ENCODE peak calls at places on chromosomes 16 and 17, in seven cellular contexts. Z is bronchial epithelial cell; E is cardiac fibroblast; L is thoracic aorta; W is CD8-positive, alpha-beta T cell; J is prostate gland; O is IMR-90. D is an unnamed sample.

GRCh38 chr17:40960144-40960543 is 6.6 kb downstream of the KRT39 start:
- DNase-seq in L (no peak), Z (peak), W (no peak), O (peak), E (peak), J (no peak), D (peak)

GRCh38 chr16:813204-813915 is 12.8 kb upstream of the GNG13 start:
- DNase-seq in O (peak), Z (no peak), W (peak), L (no peak), E (peak), J (no peak), D (no peak)

GRCh38 chr17:48052956-48053757 is 5.0 kb downstream of the NFE2L1 start:
- DNase-seq in W (no peak), L (peak), Z (no peak), J (peak), O (peak), E (peak), D (no peak)

GRCh38 chr17:67824735-67825626 is at the start of gene BPTF:
- DNase-seq in O (peak), L (peak), E (peak), Z (peak), J (peak), W (peak), D (peak)

GRCh38 chr16:55478827-55479559 is at the start of gene MMP2:
- DNase-seq in Z (no peak), W (no peak), E (peak), J (no peak), O (peak), L (no peak), D (peak)

GRCh38 chr16:86604436-86605220 is 26.3 kb downstream of the FOXL1 start:
- DNase-seq in L (no peak), Z (no peak), O (no peak), J (no peak), W (peak), E (no peak), D (no peak)

GRCh38 chr16:84054916-84055315 is 12.3 kb upstream of the SLC38A8 start:
- DNase-seq in E (no peak), Z (no peak), L (no peak), J (no peak), O (no peak), W (no peak), D (no peak)

GRCh38 chr17:40369923-40370322 is 5.4 kb upstream of the GJD3 start:
- DNase-seq in E (no peak), O (no peak), Z (no peak), W (no peak), J (no peak), L (no peak), D (no peak)

GRCh38 chr16:21646721-21647561 is 5.5 kb downstream of the IGSF6 start:
- DNase-seq in E (no peak), Z (peak), J (no peak), O (no peak), W (peak), L (no peak), D (peak)

GRCh38 chr17:76727745-76728456 is 1.3 kb downstream of the METTL23 start:
- DNase-seq in W (no peak), Z (no peak), O (no peak), J (no peak), E (peak), L (no peak), D (no peak)

GRCh38 chr16:47375423-47375822 is 85.4 kb downstream of the ITFG1 start:
- DNase-seq in E (no peak), Z (no peak), O (peak), J (no peak), L (no peak), W (no peak), D (no peak)

GRCh38 chr17:7842380-7842949 is 8.4 kb downstream of the KDM6B start:
- DNase-seq in O (peak), L (peak), J (peak), E (peak), W (peak), Z (peak), D (peak)

GRCh38 chr17:28342313-28342712 is 6.8 kb downstream of the TNFAIP1 start:
- DNase-seq in E (no peak), J (no peak), L (no peak), Z (no peak), O (no peak), W (no peak), D (no peak)

GRCh38 chr16:55730115-55730514 is 74.3 kb downstream of the SLC6A2 start:
- DNase-seq in Z (no peak), E (no peak), W (no peak), J (no peak), O (no peak), L (no peak), D (no peak)

GRCh38 chr16:66988197-66988788 is at the start of gene CES4A:
- DNase-seq in E (peak), J (no peak), Z (peak), O (peak), W (no peak), L (no peak), D (peak)

GRCh38 chr16:57830890-57831484 is 28.7 kb upstream of the KIFC3 start:
- DNase-seq in Z (peak), O (no peak), W (no peak), E (no peak), J (no peak), L (no peak), D (peak)

GRCh38 chr16:7182510-7183109 is 150.0 kb upstream of the RBFOX1 start:
- DNase-seq in L (no peak), Z (no peak), O (no peak), W (no peak), E (no peak), J (no peak), D (no peak)

GRCh38 chr17:20315321-20315720 is 152.0 kb downstream of the LGALS9B start:
- DNase-seq in E (no peak), Z (no peak), J (no peak), L (no peak), O (no peak), W (no peak), D (no peak)

GRCh38 chr17:49739662-49740271 is 24.2 kb downstream of the FAM117A start:
- DNase-seq in L (peak), W (peak), E (peak), Z (peak), O (peak), J (peak), D (peak)

GRCh38 chr16:70693231-70693671 is 7.4 kb upstream of the MTSS2 start:
- DNase-seq in Z (no peak), W (no peak), O (no peak), J (no peak), L (no peak), E (no peak), D (no peak)

GRCh38 chr17:77332981-77333685 is 192.4 kb downstream of the SEC14L1 start:
- DNase-seq in J (no peak), E (peak), L (no peak), O (peak), W (peak), Z (peak), D (peak)

GRCh38 chr16:28880589-28880915 is 2.3 kb downstream of the ATP2A1 start:
- DNase-seq in E (no peak), L (no peak), J (no peak), Z (no peak), O (no peak), W (no peak), D (peak)

GRCh38 chr16:28879841-28880588 is 1.7 kb downstream of the ATP2A1 start:
- DNase-seq in L (peak), O (peak), W (peak), Z (peak), E (peak), J (peak), D (peak)

GRCh38 chr16:28879261-28879840 is 1.1 kb downstream of the ATP2A1 start:
- DNase-seq in E (no peak), Z (no peak), O (no peak), W (no peak), J (no peak), L (no peak), D (no peak)

GRCh38 chr16:28882476-28883180 is 4.3 kb downstream of the ATP2A1 start:
- DNase-seq in E (no peak), Z (no peak), J (no peak), O (no peak), W (no peak), L (no peak), D (no peak)

DNA sequence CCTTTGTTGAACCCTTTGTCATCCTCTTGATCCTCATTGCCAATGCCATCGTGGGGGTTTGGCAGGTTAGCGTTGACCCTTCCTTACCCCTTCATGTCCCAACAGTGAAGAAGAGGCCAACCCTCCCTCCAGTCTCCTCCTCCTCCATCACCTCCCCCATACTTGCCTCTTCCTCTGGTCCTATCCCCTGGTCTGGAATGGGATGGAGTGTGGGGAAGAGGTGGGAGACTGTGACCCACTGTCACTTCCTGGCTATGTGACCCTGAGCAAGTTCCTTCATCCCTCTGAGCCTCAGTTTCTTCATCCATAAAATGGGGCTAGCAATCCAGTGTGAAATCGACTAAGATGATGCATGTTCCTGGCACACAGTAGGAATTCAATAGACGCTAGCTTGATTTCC is 2.7 kb downstream of the ATP2A1 start:
- DNase-seq in E (no peak), L (no peak), J (no peak), W (no peak), O (no peak), Z (no peak), D (no peak)
- TF ChIP-seq CTCF in E (no peak), L (no peak), J (no peak), W (no peak), O (no peak), Z (no peak), D (no peak)

DNA sequence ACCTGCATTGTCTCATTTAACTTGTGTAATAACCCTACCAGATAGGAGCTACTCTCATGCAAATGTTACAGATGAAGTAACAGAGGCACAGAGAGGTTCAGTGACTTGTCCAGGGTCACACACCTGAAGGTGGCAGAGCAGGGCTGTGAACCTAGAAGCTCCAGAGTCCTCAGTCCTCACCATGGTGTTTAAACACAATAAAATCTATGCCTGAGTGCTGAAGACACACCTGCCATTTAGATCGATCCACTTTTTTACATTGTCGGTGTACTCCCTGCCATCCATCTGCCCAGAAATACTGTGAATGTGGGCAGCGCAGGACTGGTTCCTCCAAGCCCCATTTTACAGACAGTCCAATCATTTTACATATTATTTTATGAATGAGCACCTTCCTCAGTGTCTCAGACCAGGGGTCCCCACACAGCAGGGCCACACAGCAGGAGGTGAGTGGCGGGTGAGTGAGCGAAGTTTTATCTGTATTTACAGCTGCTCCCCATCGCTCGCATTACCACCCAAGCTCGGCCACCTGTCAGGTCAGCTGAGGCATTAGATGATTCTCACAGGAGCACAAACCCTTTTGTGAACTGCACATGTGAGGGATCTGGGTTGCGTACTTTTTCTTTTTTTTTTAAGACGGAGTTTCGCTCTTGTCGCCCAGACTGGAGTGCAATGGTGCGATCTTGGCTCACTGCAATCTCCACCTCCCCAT is 5.6 kb downstream of the IL4R start:
- DNase-seq in E (no peak), L (no peak), J (no peak), O (no peak), W (no peak), Z (no peak), D (no peak)
- H3K4me3 ChIP-seq in E (no peak), L (no peak), J (no peak), O (no peak), W (peak), Z (no peak), D (no peak)

GRCh38 chr16:8796469-8797363 is 723 bp downstream of the TMEM186 start:
- DNase-seq in W (no peak), Z (no peak), J (no peak), E (no peak), O (no peak), L (no peak), D (no peak)

GRCh38 chr16:8795818-8796217 is 1.6 kb downstream of the TMEM186 start:
- DNase-seq in J (no peak), L (no peak), E (no peak), W (no peak), Z (no peak), O (no peak), D (no peak)

GRCh38 chr16:8798174-8798527 is 512 bp downstream of the PMM2 start:
- DNase-seq in E (no peak), W (no peak), O (peak), Z (peak), L (no peak), J (no peak), D (peak)

GRCh38 chr16:8797364-8798173 is at the start of the genes PMM2 and TMEM186:
- DNase-seq in O (peak), E (peak), Z (peak), J (peak), L (peak), W (peak), D (peak)

GRCh38 chr16:8795096-8795495 is 2.3 kb downstream of the TMEM186 start:
- DNase-seq in O (no peak), E (no peak), Z (no peak), L (no peak), W (no peak), J (no peak), D (no peak)
- TF ChIP-seq CTCF in O (no peak), E (no peak), Z (no peak), L (no peak), W (no peak), J (no peak), D (no peak)

GRCh38 chr17:83200231-83200699 is 120.9 kb downstream of the METRNL start:
- DNase-seq in J (peak), O (peak), Z (no peak), L (peak), W (peak), E (peak), D (no peak)
- H3K4me3 ChIP-seq in J (no peak), O (no peak), Z (no peak), L (peak), W (peak), E (no peak), D (no peak)

GRCh38 chr16:74661064-74661463 is 5.6 kb downstream of the RFWD3 start:
- DNase-seq in L (no peak), Z (no peak), W (no peak), E (no peak), O (no peak), J (no peak), D (no peak)

GRCh38 chr16:74667215-74667765 is 613 bp upstream of the RFWD3 start:
- DNase-seq in L (no peak), Z (no peak), O (peak), W (peak), E (peak), J (no peak), D (peak)

GRCh38 chr16:74666010-74666421 is 661 bp downstream of the RFWD3 start:
- DNase-seq in Z (peak), O (no peak), L (no peak), E (no peak), W (no peak), J (no peak), D (peak)

GRCh38 chr16:74666425-74667214 is at the start of gene RFWD3:
- DNase-seq in O (peak), E (peak), L (peak), W (peak), J (peak), Z (peak), D (peak)
- TF ChIP-seq CTCF in O (no peak), E (no peak), L (no peak), W (no peak), J (no peak), Z (no peak), D (no peak)

GRCh38 chr17:6611231-6611630 is 29.3 kb downstream of the KIAA0753 start:
- DNase-seq in O (no peak), E (no peak), W (no peak), Z (no peak), J (no peak), L (no peak), D (no peak)
- H3K4me3 ChIP-seq in O (no peak), E (no peak), W (no peak), Z (no peak), J (no peak), L (no peak), D (no peak)

GRCh38 chr16:62208934-62209333 is 172.7 kb upstream of the CDH8 start:
- DNase-seq in J (no peak), W (no peak), E (no peak), O (no peak), Z (no peak), L (no peak), D (no peak)

GRCh38 chr16:62213763-62214162 is 177.5 kb upstream of the CDH8 start:
- DNase-seq in E (no peak), L (no peak), W (no peak), Z (no peak), O (no peak), J (no peak), D (peak)
- TF ChIP-seq CTCF in E (no peak), L (no peak), W (no peak), Z (no peak), O (no peak), J (no peak), D (peak)

GRCh38 chr17:58352843-58353719 is 1.1 kb upstream of the SUPT4H1 start:
- DNase-seq in Z (peak), O (peak), W (peak), L (no peak), E (peak), J (peak), D (peak)

GRCh38 chr17:58351710-58352017 is 337 bp downstream of the SUPT4H1 start:
- DNase-seq in J (no peak), Z (no peak), E (no peak), W (no peak), O (no peak), L (no peak), D (peak)

GRCh38 chr17:58348038-58348437 is 4.0 kb downstream of the SUPT4H1 start:
- DNase-seq in O (no peak), W (no peak), E (no peak), J (no peak), L (no peak), Z (no peak), D (no peak)

GRCh38 chr17:58352018-58352842 is at the start of gene SUPT4H1:
- DNase-seq in L (no peak), W (peak), E (peak), O (peak), Z (peak), J (peak), D (peak)

DNA sequence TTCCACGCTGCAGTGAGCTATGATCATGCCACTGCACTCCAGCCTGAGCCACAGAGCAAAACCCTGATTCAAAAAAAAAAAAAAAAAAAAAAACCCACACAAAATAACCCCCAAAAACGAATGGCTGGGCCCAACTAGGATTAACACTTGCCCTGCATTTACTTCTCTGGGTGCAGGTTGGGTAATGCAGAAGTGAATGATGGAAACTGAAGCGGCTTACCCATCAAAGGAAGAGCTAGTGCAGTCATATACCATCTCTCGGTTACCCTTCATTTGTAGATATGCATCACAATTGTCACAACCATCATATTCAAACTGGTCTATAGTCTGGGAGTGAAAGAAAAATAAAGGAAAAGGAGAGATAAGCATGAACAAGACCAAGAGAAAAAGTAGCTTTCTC is 819 bp downstream of the SUPT4H1 start:
- DNase-seq in W (no peak), O (no peak), J (no peak), Z (no peak), E (no peak), L (no peak), D (no peak)
- H3K4me3 ChIP-seq in W (peak), O (peak), J (peak), Z (peak), E (peak), L (peak), D (peak)

D was measured in epithelial cell of esophagus.